ENCODE peak calls at places on chromosomes 12 and 14, in seven cellular contexts. X is hepatocyte; A is A549; J is heart left ventricle; I is CD8-positive, alpha-beta memory T cell; V is IMR-90; K is stomach. W is an unnamed sample.

GRCh38 chr14:96082420-96083300 is 43.5 kb downstream of the C14orf132 start:
- DNase-seq in X (no peak), J (no peak), K (no peak), I (no peak), A (no peak), V (no peak), W (no peak)

GRCh38 chr14:87797001-87797400 is 196.0 kb downstream of the GALC start:
- DNase-seq in K (no peak), I (no peak), X (no peak), J (no peak), V (no peak), A (no peak), W (no peak)

GRCh38 chr12:44874981-44875416 is 1.1 kb downstream of the NELL2 start:
- DNase-seq in X (no peak), J (no peak), K (no peak), V (no peak), A (peak; percentile 2), I (peak; percentile 37), W (no peak)

GRCh38 chr12:132638541-132639408 is 20.2 kb downstream of the P2RX2 start:
- DNase-seq in I (no peak), V (peak; percentile 60), J (no peak), A (peak; percentile 67), K (no peak), X (peak; percentile 84), W (no peak)

GRCh38 chr12:97555547-97556200 is 93.1 kb downstream of the RMST start:
- DNase-seq in V (no peak), X (no peak), K (no peak), J (no peak), I (no peak), A (no peak), W (no peak)

GRCh38 chr12:120361506-120362208 is 7.3 kb downstream of the MSI1 start:
- DNase-seq in K (peak; percentile 69), A (no peak), J (peak; percentile 67), I (peak; percentile 15), V (peak; percentile 34), X (peak; percentile 91), W (peak; percentile 48)

GRCh38 chr14:73685328-73685727 is 28.9 kb downstream of the PNMA1 start:
- DNase-seq in K (no peak), I (no peak), X (no peak), A (no peak), V (no peak), J (no peak), W (no peak)

GRCh38 chr12:49304161-49304560 is 9.2 kb downstream of the PRPH start:
- DNase-seq in X (no peak), A (no peak), V (peak; percentile 62), J (no peak), K (no peak), I (no peak), W (no peak)

GRCh38 chr14:55451398-55451797 is 11.0 kb upstream of the TBPL2 start:
- DNase-seq in V (peak; percentile 25), I (no peak), X (no peak), A (no peak), J (no peak), K (no peak), W (no peak)

GRCh38 chr12:14664434-14665023 is 31.9 kb downstream of the GUCY2C start:
- DNase-seq in V (peak; percentile 35), I (peak; percentile 42), K (peak; percentile 30), X (peak; percentile 46), A (peak; percentile 58), J (no peak), W (no peak)

GRCh38 chr12:53806689-53807088 is 54.9 kb upstream of the CISTR start:
- DNase-seq in V (peak; percentile 85), K (no peak), J (no peak), X (peak; percentile 38), A (no peak), I (no peak), W (no peak)

DNA sequence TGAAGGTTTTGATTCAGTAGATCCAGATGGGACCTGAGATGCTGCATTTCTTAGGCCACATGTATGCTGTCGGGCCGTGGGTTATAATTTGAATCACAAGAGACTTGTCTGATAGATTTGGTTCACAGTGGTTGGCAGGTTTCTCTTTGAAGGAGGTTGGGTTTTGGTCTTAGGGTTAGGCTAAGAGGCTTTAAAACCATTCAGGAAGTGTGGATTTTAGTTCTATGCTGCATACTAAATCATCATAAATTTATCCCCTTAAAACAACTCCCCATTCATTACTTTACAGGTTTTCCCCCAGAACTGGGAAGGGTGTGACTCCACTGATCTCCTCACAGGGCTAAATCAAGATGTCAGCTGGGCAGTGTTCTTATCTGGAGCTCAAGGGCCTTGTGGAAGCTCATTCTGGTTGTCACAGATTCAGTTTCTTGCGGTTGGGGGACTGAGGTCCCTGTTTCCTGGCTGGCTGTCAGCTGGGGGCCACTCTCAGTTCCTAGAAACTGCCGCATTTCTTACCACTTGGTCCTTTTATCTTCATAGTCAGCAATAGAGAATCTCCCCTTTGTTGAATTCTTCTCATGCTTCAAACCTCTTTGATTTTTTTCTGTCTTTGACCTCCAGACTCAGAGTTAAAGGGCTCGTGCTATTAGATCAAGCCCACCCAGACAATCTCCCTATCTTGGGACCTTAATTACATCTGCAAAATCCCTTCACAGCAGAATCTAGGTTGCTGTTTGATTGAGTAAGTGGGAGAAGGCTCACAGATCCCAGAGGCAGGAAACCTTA is 20.6 kb upstream of the PCNX1 start:
- DNase-seq in A (no peak), X (no peak), V (no peak), K (no peak), J (no peak), I (peak; percentile 38), W (no peak)
- H3K27ac ChIP-seq in A (no peak overlapping the region), X (no peak overlapping the region), V (peak overlapping the region; percentile 65), K (peak overlapping the region; percentile 61), J (peak overlapping the region; percentile 87), I (no peak overlapping the region), W (no peak overlapping the region)

DNA sequence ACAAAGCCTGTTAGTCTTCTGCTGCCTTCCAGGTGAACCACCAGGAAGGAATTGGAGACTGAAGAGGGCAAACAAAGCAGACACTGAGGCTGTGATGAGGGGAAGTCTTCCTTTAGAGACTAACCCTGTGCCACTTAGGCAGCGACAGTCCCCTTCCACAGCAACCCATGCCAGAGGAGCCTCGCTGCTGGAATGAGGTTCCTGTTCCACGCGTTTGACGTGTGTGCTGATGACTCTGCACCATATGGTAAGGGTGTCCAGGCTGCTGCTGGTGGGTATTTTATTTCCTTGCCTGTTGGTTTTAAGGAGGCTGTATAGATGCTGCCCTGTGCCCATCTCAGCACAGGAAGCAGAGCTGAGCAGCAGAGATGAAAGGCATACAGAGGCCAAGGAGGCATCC is 361.9 kb upstream of the FKBP4 start:
- DNase-seq in X (no peak), V (no peak), K (no peak), I (no peak), J (no peak), A (no peak), W (no peak)
- H3K9me3 ChIP-seq in X (no peaks in the 10 kb centered on the region), V (peaks cover 5% of the 10 kb centered on the region), K (no peaks in the 10 kb centered on the region), I (no peaks in the 10 kb centered on the region), J (no peaks in the 10 kb centered on the region), A (no peaks in the 10 kb centered on the region), W (no peaks in the 10 kb centered on the region)

DNA sequence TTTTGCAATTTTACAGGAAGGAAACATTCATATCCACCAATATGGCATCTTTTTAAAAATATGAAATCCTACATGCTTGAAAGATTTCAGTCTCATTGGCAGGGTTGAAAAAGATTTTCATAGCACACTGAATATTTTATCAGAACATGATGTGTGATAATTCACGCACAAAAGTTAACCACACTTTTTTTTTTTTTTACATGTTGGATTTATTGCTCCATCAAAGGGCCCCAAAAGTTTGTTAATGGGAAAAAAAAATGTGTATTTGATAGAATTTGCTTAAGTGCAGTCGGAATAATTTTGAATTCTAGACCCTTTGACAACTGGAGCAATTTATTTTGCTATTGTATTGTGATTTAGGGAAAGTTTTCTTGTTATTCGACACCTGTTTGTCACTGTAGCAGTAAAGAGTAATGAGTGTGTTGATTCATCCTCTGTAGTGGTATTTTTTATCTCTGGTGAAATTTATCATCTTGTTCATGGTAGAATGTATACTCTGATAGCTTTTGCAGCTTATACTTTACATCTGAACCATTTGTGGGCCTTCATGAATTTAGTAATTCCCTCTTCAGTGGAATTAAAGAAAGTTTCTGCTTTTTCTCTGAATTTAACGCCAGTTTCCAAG is 1.1 kb downstream of the EML1 start:
- DNase-seq in J (no peak), X (no peak), K (no peak), V (no peak), A (no peak), I (no peak), W (no peak)
- H3K27ac ChIP-seq in J (no peak overlapping the region), X (peak overlapping the region; percentile 58), K (peak overlapping the region; percentile 93), V (no peak overlapping the region), A (peak overlapping the region; percentile 98), I (no peak overlapping the region), W (peak overlapping the region; percentile 69)

DNA sequence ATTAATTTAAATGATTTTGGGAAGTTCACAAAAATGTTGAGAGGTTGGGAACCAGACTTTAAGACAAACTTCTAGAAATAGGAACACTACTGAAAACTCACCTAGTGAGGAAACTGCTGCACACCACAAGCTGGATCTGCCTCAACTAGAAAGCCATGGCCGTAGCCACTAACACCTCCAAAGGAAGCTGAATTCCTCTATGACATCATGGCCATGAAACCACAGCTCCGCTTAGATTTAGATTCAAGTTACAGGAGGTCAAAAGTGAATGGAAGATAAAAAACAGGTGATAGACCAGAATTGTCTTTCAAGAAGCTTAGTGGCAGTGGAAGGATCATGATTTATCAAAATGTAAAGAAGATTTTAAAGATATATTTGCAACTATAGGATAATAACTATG is 208.8 kb upstream of the ALG10 start:
- DNase-seq in X (no peak), I (no peak), K (no peak), V (no peak), J (no peak), A (no peak), W (no peak)
- H3K9me3 ChIP-seq in X (no peaks in the 10 kb centered on the region), I (no peaks in the 10 kb centered on the region), K (no peaks in the 10 kb centered on the region), V (peaks cover 13% of the 10 kb centered on the region), J (peaks cover 9% of the 10 kb centered on the region), A (no peaks in the 10 kb centered on the region), W (peaks cover 13% of the 10 kb centered on the region)

W was measured in left ventricle myocardium inferior.